ENCODE peak calls at places on chromosomes 7 and 10, in eight cellular contexts. V is Peyer's patch; O is lower lobe of right lung; I is body of pancreas; S is CD8-positive, alpha-beta T cell; T is prostate gland; B is lung; F is dorsolateral prefrontal cortex. D is an unnamed sample.

GRCh38 chr10:31739759-31740158 is 188.9 kb downstream of the ARHGAP12 start:
- DNase-seq in V (no peak), O (no peak), I (no peak), S (no peak), T (no peak), B (no peak), F (no peak), D (no peak)

GRCh38 chr7:101597941-101598340 is 31.2 kb downstream of the MYL10 start:
- DNase-seq in V (no peak), O (no peak), I (no peak), S (no peak), T (no peak), B (no peak), F (no peak), D (no peak)

GRCh38 chr7:22671177-22671879 is 55.7 kb upstream of the IL6 start:
- DNase-seq in V (no peak), O (no peak), I (no peak), S (no peak), T (no peak), B (no peak), F (no peak), D (no peak)

GRCh38 chr7:155461631-155462030 is 3.7 kb downstream of the EN2 start:
- DNase-seq in V (no peak), O (no peak), I (no peak), S (no peak), T (no peak), B (no peak), F (no peak), D (no peak)

GRCh38 chr7:131364767-131365344 is 37.2 kb downstream of the MKLN1 start:
- DNase-seq in V (no peak), O (no peak), I (no peak), S (no peak), T (no peak), B (no peak), F (no peak), D (no peak)

GRCh38 chr7:43771128-43771527 is 12.6 kb downstream of the BLVRA start:
- DNase-seq in V (no peak), O (no peak), I (no peak), S (no peak), T (no peak), B (no peak), F (no peak), D (no peak)

GRCh38 chr7:30464231-30464660 is 14.3 kb downstream of the NOD1 start:
- DNase-seq in V (no peak), O (no peak), I (no peak), S (no peak), T (no peak), B (no peak), F (no peak), D (no peak)

GRCh38 chr7:112186300-112186699 is 19.9 kb downstream of the DOCK4 start:
- DNase-seq in V (no peak), O (no peak), I (no peak), S (no peak), T (no peak), B (no peak), F (no peak), D (no peak)

GRCh38 chr7:30665449-30665848 is 16.8 kb downstream of the CRHR2 start:
- DNase-seq in V (no peak), O (no peak), I (no peak), S (no peak), T (no peak), B (no peak), F (no peak), D (no peak)

GRCh38 chr10:43386981-43387677 is 15.7 kb downstream of the FXYD4 start:
- DNase-seq in V (no peak), O (no peak), I (no peak), S (no peak), T (no peak), B (no peak), F (no peak), D (no peak)

GRCh38 chr7:40447345-40447744 is 312.5 kb downstream of the SUGCT start:
- DNase-seq in V (no peak), O (no peak), I (no peak), S (no peak), T (no peak), B (no peak), F (no peak), D (no peak)

GRCh38 chr10:29471483-29471859 is 163.3 kb downstream of the SVIL start:
- DNase-seq in V (no peak), O (no peak), I (no peak), S (no peak), T (no peak), B (no peak), F (no peak), D (no peak)

GRCh38 chr10:61987537-61987936 is 86.0 kb downstream of the ARID5B start:
- DNase-seq in V (no peak), O (no peak), I (no peak), S (no peak), T (no peak), B (no peak), F (no peak), D (no peak)

GRCh38 chr10:52870562-52870961 is 98.0 kb upstream of the MBL2 start:
- DNase-seq in V (no peak), O (no peak), I (no peak), S (no peak), T (no peak), B (no peak), F (no peak), D (no peak)

GRCh38 chr10:43121444-43121843 is 16.8 kb upstream of the CSGALNACT2 start:
- DNase-seq in V (no peak), O (no peak), I (no peak), S (no peak), T (no peak), B (no peak), F (no peak), D (no peak)

GRCh38 chr10:85786401-85786899 is 580.1 kb downstream of the GRID1 start:
- DNase-seq in V (no peak), O (no peak), I (peak; percentile 22), S (no peak), T (no peak), B (no peak), F (no peak), D (no peak)

GRCh38 chr7:66047426-66047825 is 28.2 kb upstream of the ASL start:
- DNase-seq in V (no peak), O (no peak), I (no peak), S (no peak), T (no peak), B (no peak), F (no peak), D (no peak)

GRCh38 chr10:129393812-129394211 is 73.2 kb upstream of the MGMT start:
- DNase-seq in V (no peak), O (no peak), I (no peak), S (no peak), T (no peak), B (peak; percentile 11), F (no peak), D (no peak)

GRCh38 chr7:150959739-150960734 is 18.1 kb downstream of the KCNH2 start:
- DNase-seq in V (no peak), O (no peak), I (no peak), S (no peak), T (no peak), B (no peak), F (no peak), D (no peak)
- H3K27ac ChIP-seq in V (peak overlapping the region; percentile 3), O (no peak overlapping the region), I (no peak overlapping the region), S (no peak overlapping the region), T (no peak overlapping the region), B (peak overlapping the region; percentile 41), F (no peak overlapping the region), D (no peak overlapping the region)

DNA sequence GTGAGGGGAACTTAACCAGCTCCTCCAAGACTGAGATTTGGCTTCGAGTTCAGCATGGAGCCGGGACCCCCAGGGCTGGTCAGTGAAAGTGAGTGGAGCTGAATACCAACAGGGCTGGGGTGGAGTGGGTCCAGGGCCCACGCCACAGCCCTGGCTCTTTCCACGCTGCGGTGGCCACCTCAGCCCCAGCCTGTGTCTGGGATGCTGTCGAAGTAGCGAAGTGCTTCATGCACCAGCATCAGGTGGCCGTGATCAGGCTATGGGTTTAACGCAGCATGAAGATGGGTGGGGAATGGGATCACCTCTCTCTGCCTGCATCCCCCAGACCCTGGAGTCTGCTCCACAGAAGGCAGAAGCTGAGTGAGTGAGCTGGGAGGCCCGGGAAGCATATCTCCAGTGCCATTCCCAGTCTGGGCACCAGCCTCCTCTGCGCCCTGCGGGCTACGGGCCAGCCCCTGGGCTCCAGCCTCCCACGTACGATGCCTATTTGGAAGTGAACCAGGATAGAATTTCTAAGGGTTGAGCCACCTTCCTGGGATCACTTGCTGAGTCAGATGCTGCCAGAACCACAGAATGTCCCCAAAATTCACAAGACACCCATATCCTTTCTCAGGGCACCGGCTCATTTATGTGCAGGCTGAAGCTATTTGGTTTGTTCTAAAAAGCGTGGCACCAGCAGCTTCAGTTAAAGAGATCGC is 131.1 kb upstream of the CHST15 start:
- DNase-seq in V (no peak), O (no peak), I (no peak), S (no peak), T (no peak), B (no peak), F (peak; percentile 17), D (no peak)
- H3K27ac ChIP-seq in V (no peak overlapping the region), O (no peak overlapping the region), I (no peak overlapping the region), S (no peak overlapping the region), T (no peak overlapping the region), B (no peak overlapping the region), F (no peak overlapping the region), D (no peak overlapping the region)

DNA sequence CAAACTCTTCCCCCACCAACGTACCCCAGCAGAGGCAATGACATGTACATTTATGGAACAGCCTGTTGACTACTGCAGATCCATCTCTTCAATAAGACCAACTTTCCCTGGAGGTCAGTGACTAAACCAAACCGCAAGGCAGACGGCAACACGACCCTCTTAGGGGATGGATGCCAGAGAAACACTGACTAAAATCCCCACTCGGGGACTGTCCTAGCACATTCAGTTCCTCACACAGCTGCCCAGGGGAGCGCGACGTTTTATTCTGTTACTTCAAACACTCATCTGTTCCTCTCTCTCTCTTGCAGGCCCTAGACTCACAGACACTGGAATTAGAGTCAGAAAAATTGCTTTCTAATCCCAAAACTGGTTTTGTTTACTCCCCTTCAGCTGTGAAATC is 146.5 kb upstream of the PRSS1 start:
- DNase-seq in V (no peak), O (no peak), I (no peak), S (no peak), T (no peak), B (no peak), F (no peak), D (no peak)
- H3K27ac ChIP-seq in V (no peak overlapping the region), O (no peak overlapping the region), I (no peak overlapping the region), S (no peak overlapping the region), T (no peak overlapping the region), B (no peak overlapping the region), F (no peak overlapping the region), D (no peak overlapping the region)

GRCh38 chr7:47480576-47481538 is 101.1 kb downstream of the TNS3 start:
- DNase-seq in V (no peak), O (no peak), I (peak; percentile 41), S (no peak), T (peak; percentile 42), B (no peak), F (no peak), D (no peak)

GRCh38 chr7:47482013-47482761 is 99.7 kb downstream of the TNS3 start:
- DNase-seq in V (no peak), O (no peak), I (peak; percentile 78), S (no peak), T (no peak), B (peak; percentile 44), F (no peak), D (no peak)

GRCh38 chr7:47483604-47484273 is 98.2 kb downstream of the TNS3 start:
- DNase-seq in V (no peak), O (no peak), I (no peak), S (no peak), T (no peak), B (no peak), F (no peak), D (no peak)

GRCh38 chr7:47479821-47480575 is 101.9 kb downstream of the TNS3 start:
- DNase-seq in V (peak; percentile 69), O (no peak), I (peak; percentile 53), S (no peak), T (no peak), B (no peak), F (no peak), D (no peak)

GRCh38 chr7:47481656-47482012 is 100.3 kb downstream of the TNS3 start:
- DNase-seq in V (no peak), O (no peak), I (no peak), S (no peak), T (no peak), B (no peak), F (no peak), D (no peak)
- H3K27ac ChIP-seq in V (peak overlapping the region; percentile 74), O (peak overlapping the region; percentile 76), I (peak overlapping the region; percentile 89), S (no peak overlapping the region), T (no peak overlapping the region), B (peak overlapping the region; percentile 93), F (no peak overlapping the region), D (no peak overlapping the region)